ENCODE peak calls at places on chromosomes 12 and 14, in ten cellular contexts. X is Peyer's patch, U is AG10803, G is kidney, R is HCT116, I is cardiac muscle cell, P is choroid plexus epithelial cell, D is kidney epithelial cell, V is brain microvascular endothelial cell, O is lower lobe of right lung. W is an unnamed sample.

GRCh38 chr12:12791756-12792346 is 6.4 kb downstream of the APOLD1 start:
- DNase-seq in X (no peak), U (peak), G (no peak), R (no peak), I (peak), P (peak), D (no peak), V (no peak), O (no peak), W (no peak)

GRCh38 chr14:103684471-103684870 is 30.8 kb downstream of the XRCC3 start:
- DNase-seq in X (no peak), U (no peak), G (no peak), R (no peak), I (no peak), P (no peak), D (no peak), V (no peak), O (no peak), W (no peak)

GRCh38 chr14:61498303-61498702 is 176.9 kb downstream of the PRKCH start:
- DNase-seq in X (no peak), U (peak), G (no peak), R (no peak), I (no peak), P (peak), D (no peak), V (peak), O (no peak), W (peak)

GRCh38 chr14:78710963-78711362 is 540.8 kb downstream of the NRXN3 start:
- DNase-seq in X (no peak), U (no peak), G (no peak), R (no peak), I (no peak), P (no peak), D (peak), V (no peak), O (no peak), W (no peak)

GRCh38 chr12:63206908-63207307 is 55.9 kb upstream of the AVPR1A start:
- DNase-seq in X (no peak), U (peak), G (no peak), R (no peak), I (no peak), P (peak), D (peak), V (peak), O (no peak), W (peak)

GRCh38 chr14:52271538-52271937 is 4.0 kb downstream of the PTGDR start:
- DNase-seq in X (no peak), U (no peak), G (no peak), R (no peak), I (no peak), P (no peak), D (no peak), V (no peak), O (no peak), W (no peak)

GRCh38 chr14:38931969-38932652 is 170.9 kb downstream of the SEC23A start:
- DNase-seq in X (no peak), U (no peak), G (no peak), R (no peak), I (no peak), P (no peak), D (no peak), V (no peak), O (no peak), W (no peak)

GRCh38 chr12:60616400-60616799 is 1020.6 kb downstream of the SLC16A7 start:
- DNase-seq in X (no peak), U (no peak), G (no peak), R (no peak), I (no peak), P (no peak), D (no peak), V (no peak), O (no peak), W (no peak)

GRCh38 chr12:110247340-110248095 is 33.5 kb upstream of the ATP2A2 start:
- DNase-seq in X (no peak), U (no peak), G (peak), R (no peak), I (no peak), P (peak), D (no peak), V (no peak), O (no peak), W (no peak)

GRCh38 chr12:52870361-52871290 is 21.8 kb upstream of the KRT78 start:
- DNase-seq in X (peak), U (no peak), G (peak), R (no peak), I (peak), P (peak), D (no peak), V (peak), O (peak), W (peak)

GRCh38 chr14:65549429-65549828 is 136.9 kb downstream of the FUT8 start:
- DNase-seq in X (no peak), U (no peak), G (no peak), R (no peak), I (no peak), P (no peak), D (no peak), V (no peak), O (no peak), W (no peak)

GRCh38 chr12:16586350-16587109 is 19.4 kb downstream of the LMO3 start:
- DNase-seq in X (no peak), U (peak), G (no peak), R (no peak), I (no peak), P (no peak), D (no peak), V (no peak), O (no peak), W (peak)

GRCh38 chr14:85534435-85534834 is 4.5 kb downstream of the FLRT2 start:
- DNase-seq in X (no peak), U (no peak), G (peak), R (no peak), I (peak), P (peak), D (no peak), V (no peak), O (no peak), W (peak)

GRCh38 chr12:110102255-110102654 is 21.9 kb upstream of the IFT81 start:
- DNase-seq in X (no peak), U (peak), G (no peak), R (peak), I (peak), P (peak), D (no peak), V (peak), O (no peak), W (peak)

GRCh38 chr12:113187588-113187987 is 2.1 kb downstream of the RITA1 start:
- DNase-seq in X (no peak), U (no peak), G (no peak), R (no peak), I (no peak), P (no peak), D (no peak), V (no peak), O (no peak), W (no peak)

GRCh38 chr12:62784576-62784975 is 150.4 kb downstream of the PPM1H start:
- DNase-seq in X (no peak), U (no peak), G (no peak), R (no peak), I (no peak), P (no peak), D (no peak), V (no peak), O (no peak), W (no peak)

GRCh38 chr12:26867084-26867483 is 34.1 kb upstream of the ITPR2 start:
- DNase-seq in X (no peak), U (no peak), G (no peak), R (no peak), I (no peak), P (no peak), D (no peak), V (no peak), O (no peak), W (peak)

GRCh38 chr12:116164263-116164817 is 113.2 kb downstream of the MED13L start:
- DNase-seq in X (no peak), U (no peak), G (no peak), R (no peak), I (no peak), P (peak), D (no peak), V (no peak), O (no peak), W (no peak)

GRCh38 chr12:116524964-116525379 is 34.2 kb upstream of the MAP1LC3B2 start:
- DNase-seq in X (no peak), U (peak), G (peak), R (no peak), I (no peak), P (no peak), D (no peak), V (no peak), O (no peak), W (peak)

GRCh38 chr12:54028324-54029201 is at the start of gene HOXC6:
- DNase-seq in X (no peak), U (peak), G (peak), R (no peak), I (no peak), P (no peak), D (no peak), V (no peak), O (no peak), W (no peak)

GRCh38 chr12:123671876-123672275 is 963 bp downstream of the TCTN2 start:
- DNase-seq in X (no peak), U (peak), G (no peak), R (no peak), I (no peak), P (peak), D (peak), V (no peak), O (no peak), W (peak)

GRCh38 chr14:50085570-50086315 is 30.6 kb downstream of the VCPKMT start:
- DNase-seq in X (peak), U (peak), G (no peak), R (no peak), I (no peak), P (peak), D (no peak), V (peak), O (no peak), W (peak)

GRCh38 chr14:33781267-33781666 is 169.6 kb downstream of the EGLN3 start:
- DNase-seq in X (no peak), U (peak), G (no peak), R (no peak), I (no peak), P (no peak), D (no peak), V (no peak), O (no peak), W (peak)

GRCh38 chr12:52633383-52633782 is 15.0 kb upstream of the KRT73 start:
- DNase-seq in X (no peak), U (no peak), G (no peak), R (no peak), I (no peak), P (no peak), D (no peak), V (no peak), O (no peak), W (no peak)

GRCh38 chr12:94171595-94171930 is 23.2 kb downstream of the PLXNC1 start:
- DNase-seq in X (no peak), U (peak), G (no peak), R (no peak), I (no peak), P (peak), D (no peak), V (peak), O (no peak), W (peak)

GRCh38 chr12:44874981-44875416 is 1.1 kb downstream of the NELL2 start:
- DNase-seq in X (no peak), U (no peak), G (no peak), R (no peak), I (no peak), P (no peak), D (no peak), V (no peak), O (no peak), W (no peak)

GRCh38 chr12:64186789-64187188 is 35.3 kb downstream of the KICS2 start:
- DNase-seq in X (no peak), U (no peak), G (no peak), R (no peak), I (no peak), P (peak), D (no peak), V (peak), O (no peak), W (no peak)

GRCh38 chr14:96090441-96091148 is 51.4 kb downstream of the C14orf132 start:
- DNase-seq in X (peak), U (peak), G (peak), R (no peak), I (peak), P (peak), D (no peak), V (peak), O (no peak), W (peak)
- TF ChIP-seq CTCF in X (no peak), U (peak), G (no peak), R (no peak), I (peak), P (peak), D (no peak), V (peak), O (no peak), W (peak)

GRCh38 chr12:129676411-129676810 is 227.4 kb downstream of the TMEM132D start:
- DNase-seq in X (no peak), U (no peak), G (no peak), R (no peak), I (no peak), P (no peak), D (no peak), V (no peak), O (no peak), W (no peak)

GRCh38 chr12:129673807-129674206 is 230.0 kb downstream of the TMEM132D start:
- DNase-seq in X (no peak), U (no peak), G (no peak), R (no peak), I (no peak), P (no peak), D (no peak), V (no peak), O (no peak), W (no peak)

GRCh38 chr12:129675947-129676346 is 227.9 kb downstream of the TMEM132D start:
- DNase-seq in X (no peak), U (no peak), G (no peak), R (no peak), I (no peak), P (no peak), D (no peak), V (no peak), O (no peak), W (no peak)

DNA sequence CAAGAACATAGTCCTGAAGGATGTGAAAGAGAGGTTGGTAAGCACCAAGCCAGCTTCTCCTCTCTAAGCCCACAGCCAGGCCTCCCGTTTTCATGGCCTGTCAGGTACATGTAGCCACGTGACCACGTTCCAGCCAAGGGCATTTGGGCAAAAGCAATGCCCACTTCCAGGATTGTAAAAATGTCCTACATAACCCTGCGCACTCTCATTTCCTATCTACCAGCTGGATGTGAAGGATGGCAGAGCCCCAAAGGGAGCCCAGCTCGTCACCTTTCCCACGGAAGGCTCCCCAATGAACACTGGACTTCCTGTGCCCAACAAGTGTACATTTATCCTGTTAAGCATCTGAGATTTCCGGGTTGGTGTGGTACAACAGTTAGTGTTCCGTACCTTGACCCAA is 231.7 kb downstream of the TMEM132D start:
- DNase-seq in X (no peak), U (no peak), G (no peak), R (no peak), I (no peak), P (no peak), D (no peak), V (no peak), O (no peak), W (no peak)
- H3K4me3 ChIP-seq in X (no peak), U (no peak), G (no peak), R (no peak), I (no peak), P (no peak), D (no peak), V (no peak), O (no peak), W (no peak)

DNA sequence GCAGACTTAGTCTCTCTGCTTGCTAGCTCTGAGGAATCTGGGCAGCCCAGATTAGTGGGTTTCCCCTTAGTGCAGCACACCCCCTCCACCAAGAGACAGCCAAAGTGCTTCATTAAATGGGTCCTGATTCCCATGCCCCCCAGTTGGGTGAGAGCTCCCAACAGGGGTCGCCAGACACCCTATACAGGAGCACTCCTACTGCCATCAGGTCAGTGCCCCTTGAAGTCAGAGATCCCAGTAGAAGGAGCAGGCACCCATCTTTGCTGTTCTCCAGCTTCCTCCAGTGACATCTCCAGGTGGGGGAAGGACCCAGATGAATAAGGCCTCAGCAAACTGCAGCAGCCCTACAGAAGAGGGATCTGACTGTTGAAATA is 36.7 kb upstream of the C14orf132 start:
- DNase-seq in X (no peak), U (no peak), G (no peak), R (no peak), I (no peak), P (no peak), D (no peak), V (no peak), O (no peak), W (no peak)
- TF ChIP-seq CTCF in X (no peak), U (no peak), G (no peak), R (no peak), I (no peak), P (no peak), D (no peak), V (no peak), O (no peak), W (no peak)

GRCh38 chr14:93330609-93331000 is 2.2 kb downstream of the BTBD7 start:
- DNase-seq in X (no peak), U (no peak), G (no peak), R (no peak), I (no peak), P (no peak), D (no peak), V (no peak), O (no peak), W (no peak)
- H3K4me3 ChIP-seq in X (no peak), U (no peak), G (peak), R (no peak), I (no peak), P (no peak), D (peak), V (no peak), O (no peak), W (no peak)